ENCODE peak calls at places on chromosomes 6 and 20, in nine cellular contexts. S is ACHN, Q is pulmonary artery endothelial cell, J is foreskin keratinocyte, L is choroid plexus epithelial cell, K is Ammon's horn, W is fibroblast of lung, N is HuH-7, M is GF-D8. V is an unnamed sample.

GRCh38 chr20:61230166-61230565 is 21.9 kb upstream of the CDH4 start:
- DNase-seq in S (no peak), Q (no peak), J (no peak), L (no peak), K (no peak), W (no peak), N (no peak), M (no peak), V (no peak)

GRCh38 chr20:24165336-24166126 is 177.0 kb upstream of the GGTLC1 start:
- DNase-seq in S (no peak), Q (peak; percentile 27), J (no peak), L (no peak), K (no peak), W (no peak), N (no peak), M (no peak), V (no peak)

GRCh38 chr6:68559052-68559451 is 76.0 kb upstream of the ADGRB3 start:
- DNase-seq in S (no peak), Q (no peak), J (no peak), L (peak; percentile 16), K (peak; percentile 70), W (no peak), N (no peak), M (no peak), V (no peak)

GRCh38 chr6:101626264-101626663 is 232.8 kb downstream of the GRIK2 start:
- DNase-seq in S (no peak), Q (no peak), J (no peak), L (no peak), K (peak; percentile 24), W (no peak), N (no peak), M (no peak), V (peak; percentile 49)

GRCh38 chr6:141242957-141243356 is 889.8 kb upstream of the GJE1 start:
- DNase-seq in S (no peak), Q (no peak), J (no peak), L (no peak), K (no peak), W (no peak), N (no peak), M (no peak), V (no peak)

GRCh38 chr6:107185570-107185969 is 70.3 kb upstream of the BEND3 start:
- DNase-seq in S (peak; percentile 3), Q (no peak), J (peak; percentile 5), L (peak; percentile 64), K (peak; percentile 63), W (peak; percentile 6), N (peak; percentile 39), M (no peak), V (peak; percentile 17)

GRCh38 chr6:88780714-88781389 is 182.6 kb downstream of the RNGTT start:
- DNase-seq in S (peak; percentile 58), Q (peak; percentile 13), J (peak; percentile 21), L (peak; percentile 86), K (peak; percentile 72), W (peak; percentile 48), N (peak; percentile 27), M (peak; percentile 16), V (peak; percentile 36)

GRCh38 chr20:47660983-47661711 is 124.1 kb downstream of the SULF2 start:
- DNase-seq in S (no peak), Q (no peak), J (no peak), L (no peak), K (no peak), W (no peak), N (no peak), M (no peak), V (no peak)

GRCh38 chr6:7343546-7344475 is 30.8 kb upstream of the SSR1 start:
- DNase-seq in S (no peak), Q (no peak), J (no peak), L (no peak), K (no peak), W (no peak), N (no peak), M (no peak), V (no peak)

GRCh38 chr6:168636147-168636982 is 195.4 kb downstream of the SMOC2 start:
- DNase-seq in S (no peak), Q (no peak), J (no peak), L (no peak), K (no peak), W (no peak), N (no peak), M (no peak), V (no peak)

GRCh38 chr20:33178726-33179125 is 10.8 kb downstream of the BPIFA2 start:
- DNase-seq in S (no peak), Q (no peak), J (no peak), L (peak; percentile 19), K (no peak), W (no peak), N (peak; percentile 86), M (no peak), V (no peak)

GRCh38 chr6:168247456-168248147 is 72.0 kb downstream of the DACT2 start:
- DNase-seq in S (peak; percentile 3), Q (no peak), J (no peak), L (peak; percentile 11), K (peak; percentile 33), W (no peak), N (peak; percentile 88), M (no peak), V (peak; percentile 48)

GRCh38 chr6:28960846-28961500 is 37.2 kb upstream of the TRIM27 start:
- DNase-seq in S (no peak), Q (no peak), J (no peak), L (no peak), K (no peak), W (no peak), N (no peak), M (no peak), V (no peak)

GRCh38 chr20:52454660-52455059 is 263.1 kb upstream of the ZFP64 start:
- DNase-seq in S (no peak), Q (no peak), J (no peak), L (peak; percentile 56), K (no peak), W (peak; percentile 90), N (no peak), M (no peak), V (no peak)

GRCh38 chr6:16544521-16544920 is 216.7 kb downstream of the ATXN1 start:
- DNase-seq in S (no peak), Q (no peak), J (no peak), L (no peak), K (no peak), W (no peak), N (no peak), M (no peak), V (no peak)

GRCh38 chr6:149566372-149567193 is at the start of gene GINM1:
- DNase-seq in S (peak; percentile 53), Q (no peak), J (peak; percentile 19), L (peak; percentile 47), K (peak; percentile 31), W (peak; percentile 36), N (peak; percentile 59), M (no peak), V (peak; percentile 63)

GRCh38 chr20:62644044-62644795 is 1.9 kb downstream of the SLCO4A1 start:
- DNase-seq in S (no peak), Q (no peak), J (no peak), L (no peak), K (no peak), W (no peak), N (no peak), M (no peak), V (no peak)

GRCh38 chr20:36070451-36070850 is 84.1 kb upstream of the EPB41L1 start:
- DNase-seq in S (no peak), Q (no peak), J (no peak), L (peak; percentile 68), K (peak; percentile 67), W (no peak), N (peak; percentile 67), M (no peak), V (no peak)

GRCh38 chr20:20333866-20334265 is 34.0 kb upstream of the INSM1 start:
- DNase-seq in S (no peak), Q (no peak), J (no peak), L (no peak), K (no peak), W (no peak), N (no peak), M (no peak), V (no peak)

GRCh38 chr20:54017846-54018245 is 52.5 kb downstream of the BCAS1 start:
- DNase-seq in S (no peak), Q (no peak), J (no peak), L (no peak), K (peak; percentile 17), W (no peak), N (no peak), M (no peak), V (no peak)

GRCh38 chr20:46173652-46174468 is 55.7 kb downstream of the CD40 start:
- DNase-seq in S (no peak), Q (no peak), J (no peak), L (no peak), K (no peak), W (no peak), N (no peak), M (no peak), V (no peak)

GRCh38 chr20:36742558-36742957 is 3.3 kb downstream of the NDRG3 start:
- DNase-seq in S (no peak), Q (no peak), J (no peak), L (no peak), K (no peak), W (no peak), N (no peak), M (no peak), V (no peak)

GRCh38 chr6:82182756-82183155 is 64.8 kb downstream of the IBTK start:
- DNase-seq in S (no peak), Q (no peak), J (peak; percentile 11), L (peak; percentile 77), K (no peak), W (peak; percentile 69), N (no peak), M (no peak), V (no peak)

GRCh38 chr6:112189494-112189893 is 64.9 kb downstream of the LAMA4 start:
- DNase-seq in S (no peak), Q (no peak), J (no peak), L (peak; percentile 47), K (no peak), W (peak; percentile 74), N (no peak), M (no peak), V (no peak)

GRCh38 chr6:15322781-15323536 is 77.1 kb downstream of the JARID2 start:
- DNase-seq in S (no peak), Q (no peak), J (peak; percentile 73), L (no peak), K (peak; percentile 24), W (peak; percentile 85), N (no peak), M (no peak), V (no peak)

GRCh38 chr6:32843321-32843978 is 397 bp downstream of the PSMB8 start:
- DNase-seq in S (no peak), Q (no peak), J (no peak), L (no peak), K (no peak), W (no peak), N (no peak), M (no peak), V (peak; percentile 18)

GRCh38 chr6:154458565-154459475 is 51.7 kb downstream of the CNKSR3 start:
- DNase-seq in S (no peak), Q (no peak), J (no peak), L (no peak), K (no peak), W (peak; percentile 72), N (no peak), M (no peak), V (no peak)

GRCh38 chr20:54794110-54794509 is 318.7 kb downstream of the DOK5 start:
- DNase-seq in S (no peak), Q (no peak), J (no peak), L (no peak), K (no peak), W (no peak), N (no peak), M (no peak), V (no peak)

GRCh38 chr6:38933426-38933825 is 115.2 kb upstream of the GLP1R start:
- DNase-seq in S (peak; percentile 27), Q (no peak), J (peak; percentile 6), L (peak; percentile 45), K (peak; percentile 40), W (no peak), N (peak; percentile 7), M (no peak), V (no peak)

GRCh38 chr6:41039060-41039998 is at the start of gene UNC5CL:
- DNase-seq in S (peak; percentile 64), Q (no peak), J (no peak), L (peak; percentile 54), K (peak; percentile 21), W (no peak), N (peak; percentile 71), M (no peak), V (peak; percentile 50)

GRCh38 chr20:3246682-3247081 is 7.7 kb upstream of the SLC4A11 start:
- DNase-seq in S (no peak), Q (no peak), J (no peak), L (no peak), K (no peak), W (no peak), N (no peak), M (no peak), V (no peak)